ENCODE peak calls at places on chromosomes 16 and 17, in five cellular contexts. K, S, D, J and H are unnamed samples.

GRCh38 chr17:38578641-38579480 is 26.9 kb downstream of the SRCIN1 start:
- DNase-seq in S (no peak), J (no peak), D (no peak), K (no peak), H (no peak)

GRCh38 chr17:41444186-41444585 is 3.4 kb upstream of the KRT38 start:
- DNase-seq in K (no peak), S (no peak), D (no peak), J (peak), H (no peak)

GRCh38 chr17:77881545-77881944 is 77.0 kb upstream of the TNRC6C start:
- DNase-seq in K (peak), D (peak), S (no peak), J (peak), H (no peak)

GRCh38 chr17:53924530-53925455 is 102.1 kb downstream of the KIF2B start:
- DNase-seq in D (no peak), K (peak), J (no peak), S (no peak), H (no peak)

GRCh38 chr16:1621851-1622250 is 9.7 kb downstream of the CRAMP1 start:
- DNase-seq in D (no peak), S (no peak), J (no peak), K (no peak), H (no peak)

GRCh38 chr16:2475413-2476344 is 752 bp downstream of the TBC1D24 start:
- DNase-seq in K (no peak), J (no peak), D (no peak), S (no peak), H (no peak)

GRCh38 chr16:12271006-12271405 is 294.5 kb downstream of the SNX29 start:
- DNase-seq in J (peak), D (no peak), S (no peak), K (peak), H (peak)

GRCh38 chr16:30472328-30472942 is at the start of gene ITGAL:
- DNase-seq in D (peak), S (no peak), J (no peak), K (no peak), H (no peak)

GRCh38 chr17:37570527-37571093 is 38.6 kb downstream of the SYNRG start:
- DNase-seq in S (peak), K (peak), D (peak), J (peak), H (peak)

GRCh38 chr16:72807287-72807686 is 240.6 kb downstream of the ZFHX3 start:
- DNase-seq in J (no peak), S (no peak), D (no peak), K (no peak), H (no peak)

GRCh38 chr16:24689128-24689527 is 40.3 kb upstream of the TNRC6A start:
- DNase-seq in S (peak), K (peak), J (peak), D (peak), H (no peak)

GRCh38 chr16:85612191-85612800 is 826 bp upstream of the GSE1 start:
- DNase-seq in S (no peak), J (peak), K (peak), D (peak), H (no peak)

GRCh38 chr17:79354173-79354820 is 256.6 kb downstream of the RBFOX3 start:
- DNase-seq in J (no peak), S (no peak), K (no peak), D (no peak), H (no peak)

GRCh38 chr17:42103221-42103954 is 5.1 kb upstream of the ZNF385C start:
- DNase-seq in S (no peak), D (no peak), K (no peak), J (no peak), H (no peak)

GRCh38 chr17:77372444-77373297 is 231.9 kb downstream of the SEC14L1 start:
- DNase-seq in D (peak), K (peak), S (peak), J (peak), H (peak)

GRCh38 chr17:1779571-1780074 is 17.8 kb downstream of the SERPINF1 start:
- DNase-seq in K (peak), D (no peak), J (peak), S (peak), H (no peak)

GRCh38 chr17:67055811-67056745 is 11.7 kb downstream of the CACNG1 start:
- DNase-seq in J (no peak), D (no peak), S (no peak), K (no peak), H (no peak)

GRCh38 chr17:802481-802880 is 20.3 kb downstream of the MRM3 start:
- DNase-seq in K (no peak), S (no peak), J (no peak), D (no peak), H (no peak)

GRCh38 chr16:12907670-12908233 is 6.4 kb downstream of the SHISA9 start:
- DNase-seq in D (no peak), J (no peak), K (no peak), S (peak), H (no peak)

GRCh38 chr16:82533161-82533560 is 93.6 kb upstream of the CDH13 start:
- DNase-seq in D (no peak), J (no peak), S (no peak), K (no peak), H (peak)

GRCh38 chr17:46756861-46757260 is 61.6 kb downstream of the WNT3 start:
- DNase-seq in D (no peak), S (no peak), K (no peak), J (no peak), H (no peak)

GRCh38 chr17:83203073-83203471 is 123.7 kb downstream of the METRNL start:
- DNase-seq in J (peak), S (peak), D (no peak), K (peak), H (no peak)

GRCh38 chr17:77935121-77935571 is 23.4 kb upstream of the TNRC6C start:
- DNase-seq in D (no peak), J (no peak), S (no peak), K (no peak), H (no peak)

GRCh38 chr17:41428591-41429326 is 4.4 kb upstream of the KRT37 start:
- DNase-seq in S (no peak), D (no peak), K (peak), J (peak), H (no peak)